ENCODE peak calls at places on chromosome 7, in seven cellular contexts. D is non-pigmented ciliary epithelial cell; W is AG08396; A is CD4-positive, alpha-beta T cell; I is left lung; K is astrocyte of the hippocampus; R is choroid plexus epithelial cell. G is an unnamed sample.

GRCh38 chr7:90988996-90989765 is 275.1 kb upstream of the FZD1 start:
- DNase-seq in D (no peak), W (no peak), A (no peak), I (no peak), K (no peak), R (no peak), G (no peak)

GRCh38 chr7:158442260-158442659 is 145.4 kb downstream of the PTPRN2 start:
- DNase-seq in D (no peak), W (no peak), A (no peak), I (no peak), K (no peak), R (peak; percentile 31), G (no peak)

GRCh38 chr7:77684030-77684429 is 12.2 kb upstream of the RSBN1L start:
- DNase-seq in D (peak; percentile 72), W (no peak), A (no peak), I (no peak), K (peak; percentile 64), R (peak; percentile 99), G (peak; percentile 98)

GRCh38 chr7:132500727-132501410 is 75.4 kb downstream of the PLXNA4 start:
- DNase-seq in D (no peak), W (peak; percentile 59), A (no peak), I (no peak), K (peak; percentile 68), R (peak; percentile 36), G (peak; percentile 91)

GRCh38 chr7:158351481-158351880 is 236.1 kb downstream of the PTPRN2 start:
- DNase-seq in D (no peak), W (no peak), A (no peak), I (peak; percentile 1), K (no peak), R (no peak), G (no peak)

GRCh38 chr7:84202855-84203254 is 8.3 kb upstream of the SEMA3A start:
- DNase-seq in D (no peak), W (no peak), A (no peak), I (no peak), K (no peak), R (no peak), G (no peak)

GRCh38 chr7:134995239-134996096 is 9.2 kb downstream of the AGBL3 start:
- DNase-seq in D (no peak), W (no peak), A (no peak), I (no peak), K (peak; percentile 36), R (no peak), G (no peak)

GRCh38 chr7:98902523-98902922 is 24.2 kb downstream of the TRRAP start:
- DNase-seq in D (no peak), W (no peak), A (no peak), I (no peak), K (peak; percentile 56), R (no peak), G (no peak)

GRCh38 chr7:38311329-38311937 is 38.0 kb upstream of the TARP start:
- DNase-seq in D (no peak), W (no peak), A (no peak), I (peak; percentile 70), K (peak; percentile 49), R (no peak), G (no peak)

GRCh38 chr7:56092789-56093531 is at the start of gene PHKG1:
- DNase-seq in D (no peak), W (peak; percentile 89), A (no peak), I (peak; percentile 62), K (peak; percentile 91), R (peak; percentile 89), G (peak; percentile 81)

GRCh38 chr7:129801882-129802281 is 150.9 kb downstream of the UBE2H start:
- DNase-seq in D (no peak), W (peak; percentile 2), A (no peak), I (no peak), K (no peak), R (no peak), G (no peak)

GRCh38 chr7:3722396-3722846 is 421.4 kb downstream of the SDK1 start:
- DNase-seq in D (no peak), W (no peak), A (peak; percentile 23), I (no peak), K (peak; percentile 44), R (peak; percentile 54), G (peak; percentile 44)

GRCh38 chr7:101113860-101114259 is 13.0 kb upstream of the SERPINE1 start:
- DNase-seq in D (no peak), W (no peak), A (no peak), I (no peak), K (no peak), R (no peak), G (no peak)

GRCh38 chr7:157299613-157300405 is 37.0 kb upstream of the DNAJB6 start:
- DNase-seq in D (no peak), W (peak; percentile 43), A (peak; percentile 22), I (no peak), K (peak; percentile 44), R (no peak), G (peak; percentile 71)

GRCh38 chr7:131157530-131158243 is 170.0 kb upstream of the MKLN1 start:
- DNase-seq in D (no peak), W (no peak), A (no peak), I (peak; percentile 39), K (peak; percentile 37), R (peak; percentile 81), G (peak; percentile 89)

GRCh38 chr7:73831656-73832579 is 1.1 kb downstream of the CLDN4 start:
- DNase-seq in D (no peak), W (no peak), A (no peak), I (peak; percentile 82), K (no peak), R (no peak), G (no peak)

GRCh38 chr7:99261646-99262045 is 11.0 kb upstream of the MYH16 start:
- DNase-seq in D (no peak), W (no peak), A (no peak), I (no peak), K (no peak), R (no peak), G (no peak)

GRCh38 chr7:46859963-46860475 is 721.9 kb downstream of the TNS3 start:
- DNase-seq in D (no peak), W (no peak), A (no peak), I (no peak), K (no peak), R (peak; percentile 18), G (peak; percentile 66)

GRCh38 chr7:3294432-3295100 is 6.5 kb upstream of the SDK1 start:
- DNase-seq in D (no peak), W (no peak), A (no peak), I (no peak), K (no peak), R (no peak), G (no peak)

GRCh38 chr7:1846331-1847065 is 176.4 kb downstream of the ELFN1 start:
- DNase-seq in D (no peak), W (no peak), A (no peak), I (peak; percentile 22), K (no peak), R (no peak), G (no peak)

GRCh38 chr7:152876749-152877148 is 117.2 kb downstream of the ACTR3B start:
- DNase-seq in D (no peak), W (no peak), A (no peak), I (no peak), K (no peak), R (no peak), G (no peak)

GRCh38 chr7:81013036-81013435 is 94.2 kb upstream of the SEMA3C start:
- DNase-seq in D (peak; percentile 61), W (peak; percentile 15), A (no peak), I (no peak), K (peak; percentile 56), R (peak; percentile 89), G (peak; percentile 89)

GRCh38 chr7:831596-832291 is 532 bp upstream of the SUN1 start:
- DNase-seq in D (no peak), W (peak; percentile 84), A (no peak), I (no peak), K (peak; percentile 87), R (peak; percentile 93), G (peak; percentile 94)

GRCh38 chr7:55381696-55382095 is 16.6 kb downstream of the LANCL2 start:
- DNase-seq in D (no peak), W (no peak), A (no peak), I (no peak), K (no peak), R (no peak), G (no peak)